ENCODE peak calls at places on chromosomes 6 and 20, in ten cellular contexts. J, G, K, O, R, T, L, W, P and I are unnamed samples.

GRCh38 chr20:57457243-57457761 is 66.1 kb downstream of the RBM38 start:
- DNase-seq in J (no peak), G (no peak), K (no peak), O (no peak), R (no peak), T (no peak), L (no peak), W (no peak), P (no peak), I (no peak)

GRCh38 chr6:8481727-8482126 is 46.4 kb upstream of the SLC35B3 start:
- DNase-seq in J (no peak), G (peak), K (no peak), O (no peak), R (no peak), T (no peak), L (no peak), W (no peak), P (no peak), I (no peak)

GRCh38 chr6:36516559-36516958 is 30.7 kb downstream of the STK38 start:
- DNase-seq in J (no peak), G (no peak), K (no peak), O (no peak), R (no peak), T (no peak), L (no peak), W (no peak), P (no peak), I (no peak)

GRCh38 chr20:47741669-47742345 is 43.5 kb downstream of the SULF2 start:
- DNase-seq in J (no peak), G (no peak), K (no peak), O (no peak), R (no peak), T (no peak), L (no peak), W (no peak), P (no peak), I (no peak)

GRCh38 chr6:82260890-82261732 is 13.6 kb upstream of the IBTK start:
- DNase-seq in J (no peak), G (no peak), K (no peak), O (no peak), R (no peak), T (no peak), L (no peak), W (no peak), P (no peak), I (no peak)

GRCh38 chr6:4297348-4297747 is 162.0 kb upstream of the ECI2 start:
- DNase-seq in J (no peak), G (no peak), K (no peak), O (no peak), R (no peak), T (no peak), L (no peak), W (no peak), P (no peak), I (peak)

GRCh38 chr6:97925504-97925903 is 642.5 kb upstream of the MMS22L start:
- DNase-seq in J (no peak), G (no peak), K (no peak), O (no peak), R (no peak), T (no peak), L (no peak), W (no peak), P (no peak), I (no peak)

GRCh38 chr6:151043944-151044343 is 178.4 kb downstream of the MTHFD1L start:
- DNase-seq in J (no peak), G (no peak), K (no peak), O (no peak), R (no peak), T (no peak), L (no peak), W (no peak), P (no peak), I (no peak)

GRCh38 chr6:25835442-25836283 is 3.8 kb upstream of the SLC17A1 start:
- DNase-seq in J (no peak), G (no peak), K (no peak), O (no peak), R (peak), T (no peak), L (peak), W (no peak), P (peak), I (no peak)

GRCh38 chr6:12312736-12313135 is 22.6 kb downstream of the EDN1 start:
- DNase-seq in J (no peak), G (no peak), K (peak), O (no peak), R (no peak), T (no peak), L (no peak), W (no peak), P (no peak), I (no peak)

GRCh38 chr6:2885967-2886731 is 17.0 kb downstream of the SERPINB9 start:
- DNase-seq in J (no peak), G (no peak), K (no peak), O (no peak), R (no peak), T (no peak), L (no peak), W (no peak), P (no peak), I (no peak)

GRCh38 chr20:23637282-23638221 is at the start of gene CST3:
- DNase-seq in J (peak), G (peak), K (peak), O (peak), R (peak), T (no peak), L (peak), W (peak), P (peak), I (peak)

GRCh38 chr20:51500311-51500710 is 42.2 kb downstream of the NFATC2 start:
- DNase-seq in J (no peak), G (peak), K (no peak), O (no peak), R (no peak), T (no peak), L (no peak), W (no peak), P (no peak), I (no peak)

GRCh38 chr6:127519469-127519785 is 292 bp upstream of the MTCL3 start:
- DNase-seq in J (no peak), G (no peak), K (no peak), O (no peak), R (no peak), T (no peak), L (no peak), W (no peak), P (no peak), I (no peak)

GRCh38 chr6:14711704-14712397 is 534.0 kb upstream of the JARID2 start:
- DNase-seq in J (no peak), G (no peak), K (no peak), O (no peak), R (no peak), T (no peak), L (no peak), W (no peak), P (no peak), I (no peak)

GRCh38 chr6:158033077-158033750 is 51.6 kb downstream of the SYNJ2 start:
- DNase-seq in J (no peak), G (no peak), K (no peak), O (no peak), R (no peak), T (no peak), L (no peak), W (peak), P (no peak), I (no peak)

GRCh38 chr20:62122659-62123449 is 579 bp downstream of the LSM14B start:
- DNase-seq in J (peak), G (peak), K (no peak), O (peak), R (peak), T (no peak), L (peak), W (no peak), P (no peak), I (peak)

GRCh38 chr6:100809346-100809745 is 71.8 kb downstream of the ASCC3 start:
- DNase-seq in J (no peak), G (no peak), K (no peak), O (no peak), R (no peak), T (no peak), L (no peak), W (no peak), P (no peak), I (no peak)

GRCh38 chr6:119105262-119105661 is 26.8 kb upstream of the FAM184A start:
- DNase-seq in J (no peak), G (no peak), K (no peak), O (no peak), R (no peak), T (no peak), L (no peak), W (no peak), P (no peak), I (no peak)

GRCh38 chr6:75893058-75893775 is 144.2 kb downstream of the MYO6 start:
- DNase-seq in J (no peak), G (peak), K (no peak), O (no peak), R (no peak), T (no peak), L (no peak), W (no peak), P (no peak), I (no peak)

GRCh38 chr6:53300656-53301551 is 47.8 kb downstream of the ELOVL5 start:
- DNase-seq in J (peak), G (peak), K (no peak), O (no peak), R (peak), T (peak), L (peak), W (peak), P (no peak), I (peak)

GRCh38 chr20:363319-364078 is 16.6 kb downstream of the NRSN2 start:
- DNase-seq in J (peak), G (no peak), K (no peak), O (no peak), R (no peak), T (no peak), L (no peak), W (no peak), P (no peak), I (no peak)

GRCh38 chr6:106757267-106757666 is 127.9 kb downstream of the QRSL1 start:
- DNase-seq in J (no peak), G (no peak), K (no peak), O (no peak), R (no peak), T (no peak), L (no peak), W (no peak), P (no peak), I (no peak)

GRCh38 chr6:7528565-7528964 is 12.9 kb upstream of the DSP start:
- DNase-seq in J (no peak), G (no peak), K (no peak), O (no peak), R (no peak), T (no peak), L (no peak), W (no peak), P (no peak), I (no peak)

GRCh38 chr6:157941101-157941863 is 40.4 kb upstream of the SYNJ2 start:
- DNase-seq in J (no peak), G (no peak), K (no peak), O (no peak), R (no peak), T (peak), L (no peak), W (no peak), P (no peak), I (no peak)

GRCh38 chr20:8953300-8953699 is 115.6 kb upstream of the PLCB4 start:
- DNase-seq in J (no peak), G (no peak), K (no peak), O (no peak), R (no peak), T (no peak), L (no peak), W (no peak), P (no peak), I (no peak)

GRCh38 chr6:81929828-81930227 is 177.3 kb upstream of the TENT5A start:
- DNase-seq in J (no peak), G (no peak), K (no peak), O (no peak), R (no peak), T (no peak), L (no peak), W (no peak), P (no peak), I (no peak)

GRCh38 chr20:36728986-36729385 is 16.9 kb downstream of the NDRG3 start:
- DNase-seq in J (no peak), G (peak), K (no peak), O (no peak), R (no peak), T (no peak), L (no peak), W (no peak), P (no peak), I (no peak)

GRCh38 chr20:53748821-53749402 is 155.3 kb upstream of the ZNF217 start:
- DNase-seq in J (no peak), G (peak), K (no peak), O (no peak), R (no peak), T (no peak), L (no peak), W (no peak), P (no peak), I (no peak)

GRCh38 chr20:1301031-1301529 is 27.9 kb downstream of the SDCBP2 start:
- DNase-seq in J (no peak), G (peak), K (no peak), O (no peak), R (no peak), T (no peak), L (no peak), W (no peak), P (no peak), I (no peak)

GRCh38 chr6:42100029-42100901 is 42.2 kb downstream of the C6orf132 start:
- DNase-seq in J (peak), G (no peak), K (no peak), O (no peak), R (no peak), T (no peak), L (no peak), W (no peak), P (no peak), I (no peak)

GRCh38 chr20:61959301-61959700 is 106.4 kb downstream of the TAF4 start:
- DNase-seq in J (no peak), G (no peak), K (peak), O (no peak), R (no peak), T (peak), L (no peak), W (no peak), P (no peak), I (no peak)

GRCh38 chr6:20893415-20893814 is 359.2 kb downstream of the CDKAL1 start:
- DNase-seq in J (no peak), G (no peak), K (no peak), O (no peak), R (no peak), T (no peak), L (no peak), W (no peak), P (no peak), I (no peak)

GRCh38 chr6:38404900-38405556 is 234.7 kb downstream of the BTBD9 start:
- DNase-seq in J (no peak), G (no peak), K (no peak), O (no peak), R (no peak), T (no peak), L (no peak), W (no peak), P (no peak), I (no peak)

GRCh38 chr6:16762547-16763477 is 1.6 kb upstream of the ATXN1 start:
- DNase-seq in J (peak), G (peak), K (peak), O (peak), R (peak), T (no peak), L (peak), W (no peak), P (no peak), I (peak)

GRCh38 chr6:142841915-142842314 is 103.1 kb downstream of the HIVEP2 start:
- DNase-seq in J (no peak), G (peak), K (no peak), O (no peak), R (no peak), T (no peak), L (no peak), W (no peak), P (no peak), I (no peak)
- H3K4me3 ChIP-seq in J (no peak), G (peak), K (no peak), O (peak), R (no peak), T (no peak), L (peak), W (peak), P (no peak), I (no peak)

GRCh38 chr6:43924222-43924702 is 154.3 kb downstream of the VEGFA start:
- DNase-seq in J (no peak), G (peak), K (no peak), O (no peak), R (no peak), T (no peak), L (no peak), W (peak), P (no peak), I (no peak)
- H3K27ac ChIP-seq in J (no peak), G (no peak), K (no peak), O (no peak), R (no peak), T (no peak), L (no peak), W (no peak), P (no peak), I (no peak)

GRCh38 chr20:10511166-10511506 is 76.0 kb downstream of the SLX4IP start:
- DNase-seq in J (no peak), G (no peak), K (no peak), O (no peak), R (no peak), T (no peak), L (no peak), W (no peak), P (no peak), I (no peak)
- H3K4me3 ChIP-seq in J (no peak), G (peak), K (no peak), O (no peak), R (no peak), T (no peak), L (no peak), W (peak), P (no peak), I (no peak)

GRCh38 chr20:64067733-64068307 is 4.8 kb downstream of the TCEA2 start:
- DNase-seq in J (no peak), G (no peak), K (no peak), O (no peak), R (no peak), T (no peak), L (no peak), W (no peak), P (no peak), I (no peak)
- H3K27ac ChIP-seq in J (no peak), G (no peak), K (no peak), O (no peak), R (no peak), T (no peak), L (no peak), W (no peak), P (no peak), I (no peak)

DNA sequence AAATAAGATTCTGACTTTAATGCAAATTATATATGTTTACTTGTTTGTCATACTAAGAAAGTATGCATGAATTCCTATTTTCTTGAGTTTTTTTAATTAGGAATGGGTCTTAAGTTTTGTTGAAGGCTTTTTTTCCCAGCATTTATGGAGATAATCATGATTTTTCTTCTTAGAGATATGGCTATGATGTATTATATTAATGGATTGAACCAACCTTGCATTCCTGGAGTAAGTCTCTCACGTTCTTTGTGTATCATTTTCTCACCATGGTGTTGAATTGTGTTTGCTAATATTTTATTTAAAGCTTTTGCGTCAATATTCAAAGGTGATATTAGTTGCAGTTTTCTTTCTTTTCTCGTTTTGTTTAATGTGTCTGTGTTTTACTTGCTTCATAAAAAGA is 48.4 kb upstream of the SLC35D3 start:
- DNase-seq in J (no peak), G (peak), K (no peak), O (no peak), R (no peak), T (no peak), L (no peak), W (no peak), P (no peak), I (no peak)
- H3K4me3 ChIP-seq in J (no peak), G (no peak), K (no peak), O (no peak), R (no peak), T (no peak), L (no peak), W (no peak), P (no peak), I (no peak)

GRCh38 chr6:114055319-114055718 is 84.4 kb upstream of the HDAC2 start:
- DNase-seq in J (no peak), G (no peak), K (no peak), O (no peak), R (no peak), T (peak), L (no peak), W (no peak), P (no peak), I (no peak)

GRCh38 chr6:114053791-114054190 is 82.8 kb upstream of the HDAC2 start:
- DNase-seq in J (no peak), G (no peak), K (no peak), O (no peak), R (no peak), T (no peak), L (no peak), W (no peak), P (no peak), I (no peak)

GRCh38 chr6:114051031-114051430 is 80.1 kb upstream of the HDAC2 start:
- DNase-seq in J (no peak), G (no peak), K (no peak), O (no peak), R (no peak), T (no peak), L (no peak), W (no peak), P (no peak), I (no peak)

GRCh38 chr6:114049367-114049966 is 78.5 kb upstream of the HDAC2 start:
- DNase-seq in J (no peak), G (no peak), K (no peak), O (no peak), R (no peak), T (no peak), L (no peak), W (no peak), P (no peak), I (no peak)

GRCh38 chr6:114052141-114052540 is 81.2 kb upstream of the HDAC2 start:
- DNase-seq in J (no peak), G (no peak), K (no peak), O (no peak), R (no peak), T (no peak), L (no peak), W (no peak), P (no peak), I (no peak)
- H3K27ac ChIP-seq in J (no peak), G (no peak), K (no peak), O (no peak), R (no peak), T (no peak), L (no peak), W (no peak), P (no peak), I (no peak)